ENCODE peak calls at places on chromosomes 1 and 21, in nine cellular contexts. V is HCT116, S is GM23248, X is neural progenitor cell, N is GM23338, C is hepatocyte, T is SK-N-SH, Y is MM.1S, I is PC-3. W is an unnamed sample.
A peak's percentile ranks its signal among the peaks of the same experiment; 100 is the strongest.

GRCh38 chr1:66253330-66253921 is 280.5 kb upstream of the SGIP1 start:
- DNase-seq in C (peak; percentile 69), V (peak; percentile 65), I (peak; percentile 88), T (peak; percentile 50), N (peak; percentile 68), S (peak; percentile 86), X (peak; percentile 63), Y (peak; percentile 75), W (peak; percentile 74)

GRCh38 chr1:44010935-44011610 is 19.7 kb downstream of the CCDC24 start:
- DNase-seq in X (no peak), C (no peak), Y (no peak), N (no peak), V (no peak), T (no peak), I (no peak), S (no peak), W (no peak)

GRCh38 chr1:180586671-180587155 is 27.9 kb downstream of the OVAAL start:
- DNase-seq in N (no peak), I (peak; percentile 26), X (no peak), C (peak; percentile 43), T (no peak), S (peak; percentile 81), V (no peak), Y (no peak), W (no peak)

GRCh38 chr1:22971161-22972062 is 1.3 kb downstream of the LACTBL1 start:
- DNase-seq in C (peak; percentile 15), N (peak; percentile 14), X (no peak), I (peak; percentile 46), Y (no peak), S (peak; percentile 22), V (no peak), T (no peak), W (no peak)

GRCh38 chr1:151509350-151510019 is 1.7 kb upstream of the CGN start:
- DNase-seq in V (no peak), Y (no peak), I (no peak), T (no peak), X (no peak), N (no peak), C (no peak), S (no peak), W (no peak)

GRCh38 chr1:244874974-244875579 is 10.7 kb upstream of the HNRNPU start:
- DNase-seq in Y (no peak), S (no peak), C (no peak), I (no peak), T (no peak), N (peak; percentile 82), X (peak; percentile 85), V (no peak), W (no peak)

GRCh38 chr1:7149080-7149838 is 364.0 kb downstream of the CAMTA1 start:
- DNase-seq in V (no peak), N (peak; percentile 71), Y (no peak), X (peak; percentile 40), S (no peak), T (no peak), C (peak; percentile 21), I (no peak), W (no peak)

GRCh38 chr1:61081637-61082335 is 575 bp upstream of the NFIA start:
- DNase-seq in I (peak; percentile 59), V (no peak), T (peak; percentile 40), S (peak; percentile 57), C (peak; percentile 61), X (peak; percentile 74), Y (peak; percentile 83), N (peak; percentile 70), W (peak; percentile 81)

GRCh38 chr1:229088711-229089110 is 182.2 kb upstream of the RAB4A start:
- DNase-seq in T (no peak), X (no peak), S (no peak), N (no peak), V (no peak), I (no peak), C (no peak), Y (no peak), W (no peak)

GRCh38 chr1:117105003-117105402 is 16.5 kb downstream of the TRIM45 start:
- DNase-seq in C (no peak), N (no peak), T (no peak), S (no peak), I (no peak), X (no peak), V (no peak), Y (no peak), W (no peak)

GRCh38 chr1:193346085-193346484 is 159.7 kb upstream of the B3GALT2 start:
- DNase-seq in S (no peak), C (no peak), Y (no peak), I (no peak), X (no peak), V (no peak), T (no peak), N (no peak), W (no peak)

GRCh38 chr1:174051956-174052355 is 29.8 kb upstream of the RC3H1 start:
- DNase-seq in S (peak; percentile 73), Y (no peak), I (no peak), N (no peak), T (no peak), C (no peak), V (no peak), X (peak; percentile 28), W (no peak)

GRCh38 chr1:223203011-223203410 is 60.0 kb upstream of the TLR5 start:
- DNase-seq in X (no peak), I (no peak), T (no peak), V (no peak), C (no peak), Y (no peak), N (no peak), S (no peak), W (no peak)

GRCh38 chr1:227898502-227899140 is 49.1 kb downstream of the WNT9A start:
- DNase-seq in N (no peak), S (no peak), I (no peak), C (no peak), X (no peak), Y (no peak), T (no peak), V (no peak), W (no peak)

GRCh38 chr1:95584315-95584714 is 350.3 kb downstream of the RWDD3 start:
- DNase-seq in I (no peak), T (no peak), S (no peak), Y (no peak), V (no peak), C (no peak), X (no peak), N (no peak), W (no peak)

GRCh38 chr1:180633092-180634045 is 1.5 kb downstream of the XPR1 start:
- DNase-seq in S (peak; percentile 60), I (peak; percentile 11), V (no peak), T (no peak), X (no peak), Y (no peak), C (no peak), N (no peak), W (peak; percentile 3)

DNA sequence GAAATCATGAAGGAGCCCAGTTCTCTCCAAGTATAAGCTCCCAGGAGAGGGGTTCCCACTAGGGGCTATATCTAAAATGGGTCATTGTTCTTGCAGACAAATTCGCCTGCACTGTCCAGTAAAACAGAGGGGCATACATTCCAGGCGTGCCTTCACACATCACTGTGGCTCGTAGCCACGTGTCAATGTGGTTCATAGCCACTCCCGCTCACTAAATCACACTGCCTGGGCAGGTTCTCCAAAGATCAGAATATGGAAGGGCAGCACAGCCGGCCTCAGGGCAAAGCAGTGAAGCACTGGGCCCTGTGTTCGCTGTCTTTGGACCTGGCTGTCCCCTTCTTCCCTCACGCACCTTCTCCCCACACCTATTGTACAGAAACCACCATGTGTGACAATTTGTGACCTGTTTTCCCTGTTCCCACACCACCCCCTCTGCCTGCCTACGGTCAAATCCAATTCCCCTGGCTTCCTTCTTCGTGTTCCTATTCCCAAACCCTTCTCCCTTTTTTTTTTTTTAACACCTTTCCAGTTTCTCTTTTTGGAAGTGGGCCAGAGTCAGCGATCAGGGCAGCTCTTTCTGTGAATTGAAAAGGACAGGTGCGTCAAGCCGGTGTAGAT is 26.9 kb upstream of the ABCG1 start:
- DNase-seq in I (peak; percentile 5), Y (no peak), V (no peak), C (no peak), S (no peak), N (no peak), T (no peak), X (no peak), W (no peak)
- TF ChIP-seq EZH2phosphoT487 in I (no peak), Y (no peak), V (no peak), C (no peak), S (no peak), N (no peak), T (no peak), X (no peak), W (no peak)

DNA sequence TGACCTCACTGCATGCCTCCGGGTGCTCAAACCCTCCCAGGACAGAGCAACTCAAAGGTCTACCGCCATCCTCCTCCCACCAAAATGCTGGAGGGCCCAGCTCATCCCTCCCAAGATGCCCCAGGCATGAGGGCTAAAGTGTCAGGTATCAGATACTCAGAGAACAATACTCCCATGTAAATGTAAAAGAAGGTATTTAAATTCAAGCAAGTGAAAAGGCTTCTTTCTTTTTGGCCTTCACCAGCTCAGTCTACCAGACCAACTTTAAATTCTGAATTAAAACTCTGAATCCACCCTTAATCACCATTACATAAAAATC is 3.0 kb downstream of the PARP1 start:
- DNase-seq in X (peak; percentile 35), S (no peak), N (peak; percentile 91), I (no peak), V (no peak), C (no peak), T (no peak), Y (no peak), W (no peak)
- H4K20me1 ChIP-seq in X (peaks cover 74% of the 10 kb centered on the region), S (no peaks in the 10 kb centered on the region), N (peaks cover 22% of the 10 kb centered on the region), I (peaks cover 50% of the 10 kb centered on the region), V (peaks cover 3% of the 10 kb centered on the region), C (peaks cover 25% of the 10 kb centered on the region), T (peaks cover 41% of the 10 kb centered on the region), Y (peaks cover 57% of the 10 kb centered on the region), W (peaks cover 45% of the 10 kb centered on the region)

DNA sequence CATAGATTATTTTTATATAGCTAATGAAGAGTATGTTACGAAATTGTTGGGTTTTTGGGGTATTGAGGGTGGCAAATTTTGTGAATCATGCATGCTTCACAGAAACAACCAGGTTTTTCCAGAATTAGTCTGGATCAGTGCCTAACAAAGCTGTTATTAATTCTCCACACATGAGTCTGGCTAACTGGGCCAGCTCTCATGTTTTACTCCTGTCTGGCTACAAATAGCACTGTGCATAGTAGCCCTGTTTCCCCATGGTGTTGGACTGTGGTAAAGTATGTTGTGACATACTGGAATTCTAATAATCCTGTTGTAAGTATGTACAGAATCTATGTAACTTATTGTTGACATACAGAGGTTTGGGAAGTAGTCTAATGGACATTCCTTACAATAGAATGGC is 35.8 kb downstream of the S100B start:
- DNase-seq in C (no peak), N (no peak), S (peak; percentile 54), Y (no peak), T (no peak), I (no peak), X (no peak), V (no peak), W (no peak)
- TF ChIP-seq EZH2phosphoT487 in C (no peak), N (no peak), S (no peak), Y (no peak), T (no peak), I (no peak), X (no peak), V (no peak), W (no peak)

DNA sequence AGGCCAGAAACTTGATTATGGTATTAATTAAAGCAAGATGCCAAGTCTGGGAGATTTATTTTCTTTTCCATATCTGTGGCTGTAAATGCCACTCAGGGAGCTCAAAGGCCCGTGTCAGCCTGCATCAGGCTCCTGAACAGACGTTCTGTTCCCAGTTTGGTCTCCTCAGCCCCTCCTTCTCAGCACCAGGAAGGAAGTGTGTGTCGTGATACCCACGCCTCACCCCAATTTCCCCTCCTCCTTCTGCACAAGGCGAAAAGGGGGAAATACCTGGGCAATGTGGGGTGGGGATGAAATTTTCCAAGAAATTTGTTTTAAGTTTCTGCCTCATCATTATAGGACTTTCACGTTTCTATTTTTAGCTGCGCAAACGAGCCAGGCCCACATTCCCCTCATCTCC is 112.0 kb downstream of the SYF2 start:
- DNase-seq in V (no peak), N (no peak), C (no peak), T (no peak), I (no peak), X (no peak), Y (no peak), S (no peak), W (no peak)
- H4K20me1 ChIP-seq in V (no peaks in the 10 kb centered on the region), N (no peaks in the 10 kb centered on the region), C (no peaks in the 10 kb centered on the region), T (no peaks in the 10 kb centered on the region), I (no peaks in the 10 kb centered on the region), X (no peaks in the 10 kb centered on the region), Y (no peaks in the 10 kb centered on the region), S (no peaks in the 10 kb centered on the region), W (no peaks in the 10 kb centered on the region)

W was measured in OCI-LY7.